ENCODE peak calls at places on chromosomes 5 and 9, in seven cellular contexts. C is IMR-90, E is neural progenitor cell, H is kidney, F is H9, T is MM.1S, M is colonic mucosa. S is an unnamed sample.

GRCh38 chr5:11214851-11215250 is 453.8 kb upstream of the DAP start:
- DNase-seq in C (no peak), E (no peak), H (no peak), F (no peak), T (no peak), M (no peak), S (no peak)

GRCh38 chr9:121783126-121783522 is 131.7 kb downstream of the DAB2IP start:
- DNase-seq in C (no peak), E (no peak), H (no peak), F (no peak), T (no peak), M (no peak), S (no peak)

GRCh38 chr5:176628406-176629228 is 1.7 kb downstream of the SNCB start:
- DNase-seq in C (no peak), E (no peak), H (peak; percentile 46), F (no peak), T (no peak), M (no peak), S (no peak)

GRCh38 chr5:55172051-55172899 is 702 bp downstream of the CDC20B start:
- DNase-seq in C (peak; percentile 78), E (peak; percentile 84), H (no peak), F (peak; percentile 65), T (peak; percentile 85), M (peak; percentile 64), S (no peak)

GRCh38 chr9:19408316-19408692 is 505 bp upstream of the ACER2 start:
- DNase-seq in C (no peak), E (no peak), H (peak; percentile 89), F (no peak), T (no peak), M (no peak), S (no peak)

GRCh38 chr9:134618163-134618822 is 23.3 kb upstream of the COL5A1 start:
- DNase-seq in C (no peak), E (no peak), H (peak; percentile 69), F (peak; percentile 22), T (no peak), M (no peak), S (no peak)

GRCh38 chr9:6106576-6107339 is 91.3 kb upstream of the RANBP6 start:
- DNase-seq in C (peak; percentile 12), E (peak; percentile 65), H (no peak), F (peak; percentile 57), T (peak; percentile 90), M (no peak), S (peak; percentile 15)

GRCh38 chr9:93164085-93164484 is 19.9 kb upstream of the WNK2 start:
- DNase-seq in C (no peak), E (no peak), H (no peak), F (peak; percentile 54), T (no peak), M (no peak), S (no peak)

GRCh38 chr9:15178621-15179020 is 128.4 kb downstream of the TTC39B start:
- DNase-seq in C (no peak), E (no peak), H (no peak), F (no peak), T (no peak), M (no peak), S (no peak)

GRCh38 chr5:93162201-93162654 is 418.8 kb downstream of the NR2F1-AS1 start:
- DNase-seq in C (no peak), E (peak; percentile 73), H (no peak), F (no peak), T (no peak), M (no peak), S (no peak)

GRCh38 chr5:43891112-43891511 is 288.1 kb downstream of the NNT start:
- DNase-seq in C (no peak), E (no peak), H (no peak), F (no peak), T (no peak), M (no peak), S (no peak)

GRCh38 chr5:4700886-4701285 is 439.2 kb upstream of the ADAMTS16 start:
- DNase-seq in C (no peak), E (no peak), H (no peak), F (no peak), T (no peak), M (no peak), S (no peak)

GRCh38 chr9:97109194-97109811 is 70.4 kb upstream of the CTSV start:
- DNase-seq in C (peak; percentile 6), E (peak; percentile 80), H (no peak), F (peak; percentile 77), T (peak; percentile 63), M (peak; percentile 66), S (no peak)

GRCh38 chr5:5494489-5495402 is 72.3 kb downstream of the ICE1 start:
- DNase-seq in C (peak; percentile 25), E (peak; percentile 94), H (peak; percentile 92), F (peak; percentile 97), T (peak; percentile 70), M (peak; percentile 88), S (no peak)

DNA sequence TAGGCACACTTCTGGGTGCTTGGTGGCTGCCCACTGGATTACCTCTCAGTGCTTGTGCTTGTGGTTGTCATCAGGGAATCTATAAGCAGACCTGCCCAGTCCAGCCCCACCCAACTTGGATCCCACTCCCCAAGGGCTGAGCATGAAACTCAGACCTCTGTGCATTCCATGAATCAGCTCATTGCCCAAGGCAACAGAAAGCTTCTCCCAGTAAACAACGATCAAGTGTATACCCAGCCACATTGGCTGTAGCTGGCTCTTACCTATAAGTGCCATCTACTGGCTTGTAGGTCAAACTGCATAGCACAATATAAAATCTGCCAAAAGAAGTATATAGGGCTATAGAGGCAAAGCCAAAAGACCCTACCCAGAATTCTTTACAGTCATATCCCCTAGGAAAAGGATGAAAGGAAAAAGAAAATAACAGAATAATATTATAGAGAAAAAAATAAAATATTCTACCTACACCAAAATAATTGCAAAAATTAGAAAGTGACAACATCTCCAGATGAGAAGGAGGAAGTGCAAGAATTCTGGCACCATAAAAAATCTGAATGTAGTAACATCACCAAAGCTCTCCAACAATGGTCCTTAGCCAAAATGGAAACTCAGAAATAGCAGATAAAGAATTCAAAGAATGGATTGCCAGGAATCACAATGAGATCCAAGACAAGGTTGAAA is 321.0 kb upstream of the TRPC7 start:
- DNase-seq in C (peak; percentile 26), E (peak; percentile 58), H (no peak), F (peak; percentile 67), T (peak; percentile 39), M (no peak), S (no peak)
- TF ChIP-seq CTCF in C (peak; percentile 47), E (peak; percentile 68), H (peak; percentile 50), F (peak; percentile 81), T (peak; percentile 41), M (no peak), S (peak; percentile 42)

GRCh38 chr5:69167488-69167845 is 517 bp downstream of the CCNB1 start:
- DNase-seq in C (no peak), E (peak; percentile 36), H (no peak), F (peak; percentile 31), T (peak; percentile 18), M (no peak), S (no peak)

GRCh38 chr5:69170969-69171368 is 4.0 kb downstream of the CCNB1 start:
- DNase-seq in C (no peak), E (no peak), H (no peak), F (no peak), T (no peak), M (no peak), S (no peak)

GRCh38 chr5:69166686-69167487 is at the start of gene CCNB1:
- DNase-seq in C (peak; percentile 94), E (peak; percentile 99), H (peak; percentile 99), F (peak; percentile 99), T (peak; percentile 99), M (peak; percentile 99), S (peak; percentile 74)
- H3K9ac ChIP-seq in C (peak within 1 kb of the TSS; percentile 31), E (peak within 1 kb of the TSS; percentile 70), H (peak within 1 kb of the TSS; percentile 39), F (peak within 1 kb of the TSS; percentile 95), T (peak within 1 kb of the TSS; percentile 78), M (peak within 1 kb of the TSS; percentile 28), S (peak within 1 kb of the TSS; percentile 81)

GRCh38 chr9:1604942-1605560 is 410.1 kb upstream of the SMARCA2 start:
- DNase-seq in C (no peak), E (no peak), H (no peak), F (no peak), T (peak; percentile 53), M (no peak), S (no peak)
- TF ChIP-seq CTCF in C (peak; percentile 16), E (no peak), H (peak; percentile 32), F (peak; percentile 67), T (peak; percentile 71), M (peak; percentile 34), S (peak; percentile 65)

DNA sequence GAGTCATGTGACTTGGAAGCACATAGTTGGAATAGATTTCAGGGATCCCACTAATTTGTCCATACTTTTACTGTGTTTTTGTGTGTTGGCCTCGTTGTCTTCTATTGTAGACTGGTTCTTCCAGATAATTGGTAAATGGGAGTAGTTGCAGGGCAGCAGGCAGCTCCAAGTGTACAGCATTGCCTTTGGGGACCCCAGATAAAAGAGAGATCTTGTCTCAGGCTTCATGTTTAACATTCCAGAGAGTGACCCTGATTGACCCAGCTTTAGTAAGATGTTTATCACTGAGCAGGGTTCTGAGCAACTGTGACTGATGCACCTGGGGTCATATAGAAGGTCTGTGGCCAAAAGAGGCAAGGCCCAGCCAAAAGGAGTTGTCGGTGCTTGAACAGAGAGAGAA is 13.7 kb downstream of the C5orf58 start:
- DNase-seq in C (no peak), E (no peak), H (no peak), F (no peak), T (no peak), M (no peak), S (no peak)
- H3K9ac ChIP-seq in C (no peak overlapping the region), E (no peak overlapping the region), H (no peak overlapping the region), F (no peak overlapping the region), T (no peak overlapping the region), M (no peak overlapping the region), S (no peak overlapping the region)